ENCODE peak calls at places on chromosome 10, in five cellular contexts. H is type B pancreatic cell, Z is mammary epithelial cell, B is colonic mucosa, W is tibial artery. F is an unnamed sample.

GRCh38 chr10:21083861-21084260 is 186.8 kb upstream of the NEBL start:
- DNase-seq in H (no peak), Z (peak), B (no peak), W (no peak), F (no peak)

GRCh38 chr10:63633677-63634487 is 112.7 kb downstream of the REEP3 start:
- DNase-seq in H (no peak), Z (peak), B (no peak), W (no peak), F (no peak)

GRCh38 chr10:1137499-1138163 is 81.4 kb downstream of the WDR37 start:
- DNase-seq in H (no peak), Z (no peak), B (peak), W (no peak), F (peak)

GRCh38 chr10:3054816-3055202 is 12.5 kb upstream of the PFKP start:
- DNase-seq in H (no peak), Z (no peak), B (no peak), W (no peak), F (no peak)

GRCh38 chr10:101258179-101258885 is 29.1 kb upstream of the LBX1 start:
- DNase-seq in H (no peak), Z (peak), B (no peak), W (no peak), F (no peak)

GRCh38 chr10:124509836-124510535 is 48.4 kb downstream of the LHPP start:
- DNase-seq in H (no peak), Z (peak), B (no peak), W (no peak), F (no peak)

GRCh38 chr10:36675458-36675880 is 449.9 kb upstream of the ANKRD30A start:
- DNase-seq in H (no peak), Z (peak), B (no peak), W (no peak), F (no peak)

GRCh38 chr10:45302573-45302972 is 12.8 kb downstream of the OR13A1 start:
- DNase-seq in H (no peak), Z (peak), B (no peak), W (no peak), F (no peak)

GRCh38 chr10:46019541-46020343 is 10.7 kb downstream of the NCOA4 start:
- DNase-seq in H (no peak), Z (no peak), B (no peak), W (no peak), F (no peak)

GRCh38 chr10:75987610-75988009 is 556.2 kb downstream of the LRMDA start:
- DNase-seq in H (no peak), Z (peak), B (no peak), W (no peak), F (no peak)

GRCh38 chr10:10685566-10685965 is 332.1 kb upstream of the CELF2 start:
- DNase-seq in H (no peak), Z (no peak), B (no peak), W (no peak), F (no peak)

GRCh38 chr10:132939957-132940790 is 2.2 kb downstream of the CFAP46 start:
- DNase-seq in H (no peak), Z (no peak), B (peak), W (no peak), F (no peak)

GRCh38 chr10:100209303-100209702 is 20.1 kb downstream of the CHUK start:
- DNase-seq in H (no peak), Z (no peak), B (no peak), W (no peak), F (no peak)

DNA sequence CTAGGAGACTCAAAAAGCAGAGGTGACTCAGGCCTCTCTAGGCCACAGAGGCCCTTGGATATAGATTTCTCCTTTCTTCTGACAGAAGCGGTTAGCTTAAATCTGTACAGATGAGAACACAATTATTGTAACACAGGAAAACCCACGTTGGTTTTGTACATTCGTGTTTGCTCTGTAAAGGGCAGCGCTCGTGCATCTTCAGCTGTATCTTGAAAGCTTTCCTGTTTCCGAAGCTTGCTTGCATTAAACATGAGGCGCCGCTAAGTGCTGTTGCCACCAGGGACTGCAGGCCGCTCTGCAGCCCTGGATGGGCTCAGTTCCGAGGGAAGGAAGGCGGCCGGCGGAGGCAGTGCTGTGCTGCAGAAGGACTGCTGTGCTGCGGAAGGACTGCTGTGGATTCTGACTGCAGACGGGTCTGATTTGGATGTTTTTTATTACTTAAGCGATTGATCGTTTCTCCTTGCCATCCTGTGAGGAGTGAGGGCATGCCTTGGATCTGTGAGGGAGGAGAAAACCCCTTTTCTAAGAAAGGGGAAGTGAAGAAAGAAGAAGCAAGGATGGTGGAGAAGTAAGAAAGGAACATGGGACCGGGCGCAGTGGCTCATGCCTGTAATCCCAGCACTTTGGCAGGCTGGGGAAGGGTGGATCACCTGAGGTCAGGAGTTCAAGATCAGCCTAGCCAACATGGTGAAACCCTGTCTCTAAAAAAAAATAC is 53.4 kb downstream of the FHIP2A start:
- DNase-seq in H (no peak), Z (no peak), B (no peak), W (no peak), F (no peak)
- TF ChIP-seq CTCF in H (peak), Z (no peak), B (no peak), W (no peak), F (peak)

DNA sequence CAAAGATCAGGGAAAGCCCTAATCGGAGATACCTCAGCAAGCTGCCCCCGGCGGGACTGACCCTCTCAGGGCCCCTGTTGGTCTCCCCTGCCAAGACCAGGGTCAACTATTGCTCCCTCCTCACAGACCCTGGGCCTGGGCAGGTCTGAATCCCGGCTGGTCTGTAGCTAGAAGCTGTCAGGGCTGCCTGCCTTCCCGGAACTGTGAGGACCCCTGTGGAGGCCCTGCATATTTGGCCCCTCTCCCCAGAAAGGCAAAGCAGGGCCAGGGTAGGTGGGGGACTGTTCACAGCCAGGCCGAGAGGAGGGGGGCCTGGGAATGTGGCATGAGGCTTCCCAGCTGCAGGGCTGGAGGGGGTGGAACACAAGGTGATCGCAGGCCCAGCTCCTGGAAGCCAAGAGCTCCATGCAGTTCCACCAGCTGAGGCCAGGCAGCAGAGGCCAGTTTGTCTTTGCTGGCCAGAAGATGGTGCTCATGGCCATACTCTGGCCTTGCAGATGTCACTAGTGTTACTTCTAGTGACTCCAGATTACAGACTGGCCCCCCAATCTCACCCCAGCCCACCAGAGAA is 24.1 kb downstream of the TBATA start:
- DNase-seq in H (no peak), Z (no peak), B (no peak), W (peak), F (no peak)
- TF ChIP-seq CTCF in H (peak), Z (peak), B (no peak), W (no peak), F (peak)

GRCh38 chr10:33273295-33274002 is 61.0 kb downstream of the NRP1 start:
- DNase-seq in H (no peak), Z (peak), B (peak), W (peak), F (peak)
- TF ChIP-seq CTCF in H (no peak), Z (peak), B (no peak), W (peak), F (peak)

GRCh38 chr10:17410907-17411306 is 43.5 kb downstream of the ST8SIA6 start:
- DNase-seq in H (no peak), Z (no peak), B (no peak), W (no peak), F (no peak)

GRCh38 chr10:17407040-17407439 is 47.4 kb downstream of the ST8SIA6 start:
- DNase-seq in H (no peak), Z (no peak), B (no peak), W (no peak), F (no peak)

GRCh38 chr10:17406036-17406834 is 48.2 kb downstream of the ST8SIA6 start:
- DNase-seq in H (no peak), Z (no peak), B (peak), W (no peak), F (no peak)

GRCh38 chr10:17412323-17412722 is 42.1 kb downstream of the ST8SIA6 start:
- DNase-seq in H (no peak), Z (no peak), B (no peak), W (no peak), F (no peak)

GRCh38 chr10:17409170-17409733 is 45.1 kb downstream of the ST8SIA6 start:
- DNase-seq in H (no peak), Z (no peak), B (no peak), W (no peak), F (no peak)
- TF ChIP-seq CTCF in H (peak), Z (peak), B (no peak), W (peak), F (peak)

GRCh38 chr10:24953350-24954074 is 1.1 kb upstream of the PRTFDC1 start:
- DNase-seq in H (no peak), Z (no peak), B (no peak), W (no peak), F (no peak)

GRCh38 chr10:24952146-24952700 is at the start of gene PRTFDC1:
- DNase-seq in H (no peak), Z (no peak), B (peak), W (peak), F (no peak)

GRCh38 chr10:24950439-24950838 is 2.0 kb downstream of the PRTFDC1 start:
- DNase-seq in H (no peak), Z (no peak), B (no peak), W (no peak), F (no peak)

GRCh38 chr10:24951201-24952145 is 933 bp downstream of the PRTFDC1 start:
- DNase-seq in H (no peak), Z (no peak), B (peak), W (no peak), F (no peak)

DNA sequence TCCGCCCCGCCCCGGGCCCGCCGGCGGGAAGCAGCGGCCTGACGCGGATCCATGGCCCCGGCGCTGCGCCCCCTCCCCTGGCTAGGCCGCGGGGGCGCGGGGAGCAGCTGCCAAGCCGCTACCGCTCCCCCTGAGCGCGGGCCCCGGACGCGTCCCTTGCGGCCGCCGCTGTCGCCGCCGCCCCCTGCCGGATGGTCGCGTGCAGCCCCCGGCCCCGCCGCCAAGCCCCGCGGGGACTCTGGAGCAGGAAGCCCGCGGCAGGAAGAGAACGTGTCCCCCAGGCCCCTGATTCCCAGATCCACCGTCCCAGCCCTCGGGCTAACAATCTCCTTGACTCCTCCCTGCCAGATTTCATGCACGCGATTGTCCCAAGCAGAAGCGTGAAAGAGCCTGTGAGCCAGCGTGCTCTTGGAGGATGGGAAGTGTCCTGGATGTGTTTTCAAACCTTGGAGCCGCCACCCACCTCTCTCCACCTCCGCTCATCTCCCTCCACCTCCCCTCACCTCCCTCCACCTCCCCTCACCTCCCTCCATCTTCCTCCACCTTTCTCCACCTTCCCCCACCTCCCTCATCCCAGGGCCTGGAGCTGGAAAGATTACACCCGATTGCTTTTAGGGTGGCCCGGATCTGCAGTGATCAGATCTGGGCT is 419 bp upstream of the PRTFDC1 start:
- DNase-seq in H (peak), Z (no peak), B (peak), W (no peak), F (peak)
- TF ChIP-seq CTCF in H (peak), Z (no peak), B (peak), W (peak), F (peak)

DNA sequence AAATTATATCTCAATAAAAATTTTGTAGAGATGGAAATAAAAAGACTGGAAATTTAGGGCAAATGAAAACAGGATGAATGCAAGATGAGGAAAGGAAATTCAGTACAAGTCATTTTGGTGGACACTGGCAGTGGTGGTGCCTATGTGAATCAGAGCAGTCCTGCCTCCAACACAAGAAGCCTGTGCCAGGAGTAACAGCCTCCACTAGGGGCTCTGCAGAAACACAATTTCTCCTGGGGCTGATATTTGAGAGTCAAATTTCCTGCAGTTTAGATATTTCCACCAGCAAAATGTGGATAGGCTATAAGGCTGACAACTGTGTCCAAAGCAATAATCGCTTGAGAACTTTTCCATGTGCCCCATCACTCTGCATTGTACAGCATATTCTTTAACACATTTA is 4.7 kb upstream of the PLXDC2 start:
- DNase-seq in H (no peak), Z (peak), B (no peak), W (peak), F (no peak)
- TF ChIP-seq CTCF in H (peak), Z (peak), B (peak), W (peak), F (peak)

DNA sequence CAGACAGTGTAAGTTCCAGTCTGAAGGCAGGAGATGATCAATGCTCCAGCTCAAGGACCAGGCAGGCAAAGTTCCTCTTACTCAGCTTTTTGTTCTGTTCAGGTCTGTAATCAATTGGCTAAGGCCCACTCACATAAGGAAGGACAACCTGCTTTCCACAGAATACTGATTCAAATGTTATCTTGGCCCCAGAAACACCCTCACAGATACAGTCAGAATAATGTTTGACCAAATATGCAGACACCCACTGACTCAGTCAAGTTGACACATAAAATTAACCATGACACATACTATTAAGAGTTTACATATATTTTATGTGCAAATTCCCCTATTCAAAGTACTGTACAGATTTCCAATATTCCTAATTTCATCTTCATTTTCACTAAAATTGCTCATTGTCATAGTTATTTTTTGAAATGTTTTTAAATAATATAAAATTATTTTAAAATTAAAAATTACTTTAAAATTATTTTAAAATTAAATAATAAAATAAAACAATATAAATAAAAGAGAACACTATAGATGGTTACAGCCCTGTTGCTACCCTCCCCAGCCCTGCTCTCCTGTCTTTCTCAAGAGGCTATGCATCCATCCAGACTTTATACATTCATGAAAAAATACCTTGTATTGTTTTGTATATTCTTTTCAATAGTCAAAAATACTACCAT is 59.4 kb downstream of the RAB11FIP2 start:
- DNase-seq in H (no peak), Z (peak), B (no peak), W (no peak), F (no peak)
- TF ChIP-seq CTCF in H (no peak), Z (no peak), B (no peak), W (no peak), F (no peak)

F was measured in osteocyte.